ENCODE peak calls at places on chromosomes 6 and 20, in ten cellular contexts. O is CD8-positive, alpha-beta T cell; Q is transverse colon; S is B cell; N is IMR-90; R is prostate gland; M is GM20000; X is GM04504; L is epithelial cell of proximal tubule; W is AML-193. T is an unnamed sample.

GRCh38 chr20:25750765-25751696 is 54.4 kb upstream of the ZNF337 start:
- DNase-seq in R (no peak), X (no peak), N (peak), W (no peak), O (peak), L (no peak), Q (peak), M (peak), S (peak), T (no peak)

GRCh38 chr6:24798740-24799540 is at the start of gene ARMH2:
- DNase-seq in X (no peak), M (no peak), N (peak), S (no peak), Q (no peak), W (no peak), O (no peak), R (no peak), L (no peak), T (no peak)

GRCh38 chr20:22729616-22730236 is 145.4 kb upstream of the FOXA2 start:
- DNase-seq in Q (no peak), S (no peak), W (no peak), O (no peak), R (no peak), L (no peak), X (no peak), M (no peak), N (no peak), T (no peak)

GRCh38 chr6:107082045-107082444 is 33.3 kb downstream of the BEND3 start:
- DNase-seq in Q (no peak), L (no peak), W (no peak), X (no peak), O (no peak), N (peak), S (no peak), R (no peak), M (no peak), T (no peak)

GRCh38 chr20:33709398-33709797 is 10.7 kb downstream of the PXMP4 start:
- DNase-seq in Q (no peak), W (no peak), X (no peak), O (no peak), L (no peak), M (no peak), R (no peak), N (no peak), S (no peak), T (no peak)

GRCh38 chr6:167576798-167577528 is 249.7 kb upstream of the AFDN start:
- DNase-seq in Q (no peak), L (no peak), R (no peak), M (no peak), W (no peak), X (no peak), N (no peak), S (no peak), O (no peak), T (no peak)

GRCh38 chr6:19664878-19665715 is 172.1 kb upstream of the ID4 start:
- DNase-seq in N (no peak), W (no peak), Q (no peak), R (no peak), X (no peak), L (no peak), S (no peak), M (no peak), O (no peak), T (no peak)

GRCh38 chr20:39800548-39800947 is 838.4 kb downstream of the DHX35 start:
- DNase-seq in N (peak), W (no peak), S (no peak), R (no peak), Q (no peak), O (no peak), X (peak), L (no peak), M (no peak), T (peak)

GRCh38 chr20:9185511-9185910 is 116.6 kb downstream of the PLCB4 start:
- DNase-seq in W (no peak), X (no peak), M (no peak), N (peak), L (no peak), S (no peak), O (no peak), Q (no peak), R (no peak), T (no peak)

GRCh38 chr20:19566226-19566960 is 191.7 kb upstream of the RIN2 start:
- DNase-seq in W (no peak), X (no peak), M (no peak), S (no peak), R (no peak), Q (no peak), O (no peak), L (peak), N (no peak), T (no peak)

GRCh38 chr20:62936996-62937352 is 973 bp upstream of the GID8 start:
- DNase-seq in N (peak), M (no peak), Q (no peak), W (no peak), X (no peak), L (no peak), O (no peak), S (no peak), R (no peak), T (peak)

GRCh38 chr6:169794317-169795055 is 43.1 kb downstream of the ERMARD start:
- DNase-seq in Q (no peak), R (no peak), O (no peak), W (no peak), M (no peak), L (no peak), N (no peak), X (no peak), S (no peak), T (no peak)

GRCh38 chr6:118495639-118496296 is 52.3 kb upstream of the PLN start:
- DNase-seq in X (peak), M (no peak), O (no peak), N (peak), S (no peak), Q (no peak), R (no peak), W (no peak), L (no peak), T (no peak)

T was measured in GM13977.